ENCODE peak calls at places on chromosome 22, in ten cellular contexts. One of them, this sample, is unnamed.

GRCh38 chr22:43471606-43472135 is 59.9 kb downstream of the MPPED1 start:
- DNase-seq in NCI-H774: no peak
- DNase-seq in pancreas: no peak
- DNase-seq in fibroblast of the aortic adventitia: no peak
- DNase-seq in fibroblast of lung: no peak
- DNase-seq in GM12864: no peak
- DNase-seq in esophagus squamous epithelium: no peak
- DNase-seq in CD8-positive, alpha-beta T cell: no peak
- DNase-seq in body of pancreas: no peak
- DNase-seq in effector memory CD8-positive, alpha-beta T cell: no peak
- DNase-seq in this sample: no peak

GRCh38 chr22:25736378-25737011 is 5.5 kb upstream of the MYO18B start:
- DNase-seq in fibroblast of lung: no peak
- DNase-seq in CD8-positive, alpha-beta T cell: peak
- DNase-seq in body of pancreas: no peak
- DNase-seq in fibroblast of the aortic adventitia: no peak
- DNase-seq in GM12864: no peak
- DNase-seq in esophagus squamous epithelium: no peak
- DNase-seq in pancreas: no peak
- DNase-seq in NCI-H774: no peak
- DNase-seq in effector memory CD8-positive, alpha-beta T cell: no peak
- DNase-seq in this sample: no peak

GRCh38 chr22:26995222-26995621 is 337.8 kb downstream of the MIAT start:
- DNase-seq in NCI-H774: no peak
- DNase-seq in fibroblast of lung: no peak
- DNase-seq in pancreas: no peak
- DNase-seq in GM12864: no peak
- DNase-seq in body of pancreas: peak
- DNase-seq in fibroblast of the aortic adventitia: peak
- DNase-seq in effector memory CD8-positive, alpha-beta T cell: no peak
- DNase-seq in CD8-positive, alpha-beta T cell: no peak
- DNase-seq in esophagus squamous epithelium: no peak
- DNase-seq in this sample: no peak

GRCh38 chr22:38941488-38941987 is 15.9 kb upstream of the APOBEC3A start:
- DNase-seq in GM12864: peak
- DNase-seq in esophagus squamous epithelium: no peak
- DNase-seq in CD8-positive, alpha-beta T cell: no peak
- DNase-seq in pancreas: no peak
- DNase-seq in fibroblast of lung: no peak
- DNase-seq in effector memory CD8-positive, alpha-beta T cell: no peak
- DNase-seq in NCI-H774: no peak
- DNase-seq in fibroblast of the aortic adventitia: no peak
- DNase-seq in body of pancreas: peak
- DNase-seq in this sample: no peak

GRCh38 chr22:44617828-44618227 is 84.2 kb upstream of the PRR5 start:
- DNase-seq in fibroblast of lung: no peak
- DNase-seq in pancreas: no peak
- DNase-seq in fibroblast of the aortic adventitia: no peak
- DNase-seq in GM12864: no peak
- DNase-seq in esophagus squamous epithelium: no peak
- DNase-seq in NCI-H774: no peak
- DNase-seq in effector memory CD8-positive, alpha-beta T cell: no peak
- DNase-seq in body of pancreas: no peak
- DNase-seq in CD8-positive, alpha-beta T cell: no peak
- DNase-seq in this sample: no peak

GRCh38 chr22:21652010-21652546 is 10.0 kb downstream of the SDF2L1 start:
- DNase-seq in pancreas: peak
- DNase-seq in fibroblast of the aortic adventitia: peak
- DNase-seq in esophagus squamous epithelium: peak
- DNase-seq in CD8-positive, alpha-beta T cell: peak
- DNase-seq in fibroblast of lung: peak
- DNase-seq in effector memory CD8-positive, alpha-beta T cell: peak
- DNase-seq in NCI-H774: peak
- DNase-seq in GM12864: no peak
- DNase-seq in body of pancreas: peak
- DNase-seq in this sample: peak

GRCh38 chr22:40216041-40216756 is 38.5 kb downstream of the TNRC6B start:
- DNase-seq in NCI-H774: no peak
- DNase-seq in effector memory CD8-positive, alpha-beta T cell: peak
- DNase-seq in fibroblast of lung: no peak
- DNase-seq in esophagus squamous epithelium: no peak
- DNase-seq in body of pancreas: no peak
- DNase-seq in GM12864: no peak
- DNase-seq in CD8-positive, alpha-beta T cell: peak
- DNase-seq in fibroblast of the aortic adventitia: no peak
- DNase-seq in pancreas: no peak
- DNase-seq in this sample: no peak

GRCh38 chr22:46968848-46969247 is 206.4 kb downstream of the TBC1D22A start:
- DNase-seq in fibroblast of lung: no peak
- DNase-seq in NCI-H774: no peak
- DNase-seq in esophagus squamous epithelium: no peak
- DNase-seq in GM12864: no peak
- DNase-seq in pancreas: no peak
- DNase-seq in fibroblast of the aortic adventitia: no peak
- DNase-seq in CD8-positive, alpha-beta T cell: no peak
- DNase-seq in body of pancreas: no peak
- DNase-seq in effector memory CD8-positive, alpha-beta T cell: no peak
- DNase-seq in this sample: no peak

GRCh38 chr22:19488884-19489843 is 9.4 kb downstream of the CDC45 start:
- DNase-seq in esophagus squamous epithelium: no peak
- DNase-seq in fibroblast of the aortic adventitia: peak
- DNase-seq in NCI-H774: no peak
- DNase-seq in effector memory CD8-positive, alpha-beta T cell: no peak
- DNase-seq in CD8-positive, alpha-beta T cell: no peak
- DNase-seq in body of pancreas: peak
- DNase-seq in GM12864: no peak
- DNase-seq in pancreas: no peak
- DNase-seq in fibroblast of lung: peak
- DNase-seq in this sample: no peak

GRCh38 chr22:46858181-46858771 is 95.8 kb downstream of the TBC1D22A start:
- DNase-seq in pancreas: no peak
- DNase-seq in NCI-H774: no peak
- DNase-seq in effector memory CD8-positive, alpha-beta T cell: no peak
- DNase-seq in fibroblast of the aortic adventitia: no peak
- DNase-seq in esophagus squamous epithelium: no peak
- DNase-seq in fibroblast of lung: no peak
- DNase-seq in GM12864: no peak
- DNase-seq in CD8-positive, alpha-beta T cell: peak
- DNase-seq in body of pancreas: no peak
- DNase-seq in this sample: no peak

GRCh38 chr22:27063841-27064240 is 406.5 kb downstream of the MIAT start:
- DNase-seq in fibroblast of lung: no peak
- DNase-seq in effector memory CD8-positive, alpha-beta T cell: no peak
- DNase-seq in CD8-positive, alpha-beta T cell: no peak
- DNase-seq in pancreas: no peak
- DNase-seq in esophagus squamous epithelium: no peak
- DNase-seq in NCI-H774: no peak
- DNase-seq in GM12864: no peak
- DNase-seq in body of pancreas: no peak
- DNase-seq in fibroblast of the aortic adventitia: no peak
- DNase-seq in this sample: no peak

GRCh38 chr22:44658371-44658953 is 43.5 kb upstream of the PRR5 start:
- DNase-seq in NCI-H774: no peak
- DNase-seq in fibroblast of the aortic adventitia: peak
- DNase-seq in effector memory CD8-positive, alpha-beta T cell: no peak
- DNase-seq in GM12864: no peak
- DNase-seq in esophagus squamous epithelium: no peak
- DNase-seq in body of pancreas: peak
- DNase-seq in pancreas: no peak
- DNase-seq in CD8-positive, alpha-beta T cell: no peak
- DNase-seq in fibroblast of lung: peak
- DNase-seq in this sample: no peak

GRCh38 chr22:19290400-19291217 is 910 bp downstream of the CLTCL1 start:
- DNase-seq in esophagus squamous epithelium: no peak
- DNase-seq in effector memory CD8-positive, alpha-beta T cell: peak
- DNase-seq in body of pancreas: no peak
- DNase-seq in GM12864: no peak
- DNase-seq in fibroblast of the aortic adventitia: peak
- DNase-seq in pancreas: peak
- DNase-seq in CD8-positive, alpha-beta T cell: peak
- DNase-seq in fibroblast of lung: no peak
- DNase-seq in NCI-H774: no peak
- DNase-seq in this sample: no peak